ENCODE peak calls at places on chromosomes 7 and 10, in seven cellular contexts. C is uterus, P is endothelial cell of umbilical vein, S is IMR-90, X is GM12891, Z is lower leg skin, K is sigmoid colon. E is an unnamed sample.

GRCh38 chr10:13615650-13616049 is 28.9 kb downstream of the PRPF18 start:
- DNase-seq in C (no peak), P (no peak), S (no peak), X (no peak), Z (no peak), K (no peak), E (no peak)

GRCh38 chr7:23114854-23115253 is 9.3 kb downstream of the KLHL7 start:
- DNase-seq in C (no peak), P (no peak), S (peak; percentile 63), X (no peak), Z (no peak), K (no peak), E (no peak)

GRCh38 chr7:45402480-45403218 is 171.5 kb upstream of the ADCY1 start:
- DNase-seq in C (no peak), P (no peak), S (peak; percentile 31), X (no peak), Z (no peak), K (no peak), E (no peak)

GRCh38 chr10:92590623-92591549 is 2.0 kb upstream of the KIF11 start:
- DNase-seq in C (peak; percentile 46), P (peak; percentile 59), S (peak; percentile 69), X (peak; percentile 17), Z (no peak), K (no peak), E (peak; percentile 49)

GRCh38 chr7:45985902-45986301 is 64.8 kb upstream of the IGFBP3 start:
- DNase-seq in C (no peak), P (no peak), S (peak; percentile 80), X (no peak), Z (no peak), K (no peak), E (no peak)

GRCh38 chr7:128790297-128791037 is 1.3 kb upstream of the CCDC136 start:
- DNase-seq in C (no peak), P (no peak), S (no peak), X (no peak), Z (peak; percentile 85), K (no peak), E (no peak)

GRCh38 chr10:95505084-95505610 is 56.0 kb downstream of the SORBS1 start:
- DNase-seq in C (no peak), P (peak; percentile 29), S (no peak), X (no peak), Z (no peak), K (no peak), E (no peak)

GRCh38 chr7:5218564-5219360 is 28.7 kb downstream of the WIPI2 start:
- DNase-seq in C (no peak), P (peak; percentile 59), S (no peak), X (peak; percentile 83), Z (no peak), K (peak; percentile 57), E (no peak)

GRCh38 chr10:87740232-87740631 is 77.8 kb downstream of the ATAD1 start:
- DNase-seq in C (no peak), P (no peak), S (peak; percentile 85), X (no peak), Z (no peak), K (no peak), E (no peak)

GRCh38 chr7:64947252-64948000 is 43.4 kb downstream of the ZNF117 start:
- DNase-seq in C (no peak), P (no peak), S (no peak), X (no peak), Z (peak; percentile 84), K (no peak), E (no peak)

GRCh38 chr7:5528071-5528814 is 104.6 kb upstream of the TNRC18 start:
- DNase-seq in C (peak; percentile 61), P (peak; percentile 30), S (peak; percentile 36), X (no peak), Z (peak; percentile 90), K (peak; percentile 81), E (peak; percentile 35)

GRCh38 chr10:34407227-34407626 is 407.9 kb downstream of the PARD3 start:
- DNase-seq in C (no peak), P (peak; percentile 70), S (peak; percentile 64), X (no peak), Z (no peak), K (no peak), E (no peak)

GRCh38 chr7:113099284-113099919 is 12.8 kb upstream of the GPR85 start:
- DNase-seq in C (no peak), P (no peak), S (peak; percentile 17), X (no peak), Z (no peak), K (no peak), E (no peak)

GRCh38 chr7:47485640-47486435 is 96.1 kb downstream of the TNS3 start:
- DNase-seq in C (no peak), P (no peak), S (peak; percentile 45), X (no peak), Z (no peak), K (no peak), E (no peak)
- TF ChIP-seq POLR2A in C (no peak), P (no peak), S (no peak), X (no peak), Z (no peak), K (no peak), E (no peak)

GRCh38 chr10:110007701-110008517 is at the start of gene ADD3:
- DNase-seq in C (peak; percentile 97), P (peak; percentile 91), S (peak; percentile 91), X (peak; percentile 86), Z (peak; percentile 99), K (peak; percentile 98), E (peak; percentile 89)

GRCh38 chr10:110008518-110009339 is 945 bp downstream of the ADD3 start:
- DNase-seq in C (peak; percentile 38), P (peak; percentile 38), S (no peak), X (no peak), Z (no peak), K (no peak), E (no peak)

GRCh38 chr10:110006358-110007170 is 1.2 kb upstream of the ADD3 start:
- DNase-seq in C (peak; percentile 57), P (no peak), S (peak; percentile 70), X (no peak), Z (peak; percentile 93), K (peak; percentile 84), E (peak; percentile 44)

GRCh38 chr10:110005716-110006115 is 2.1 kb upstream of the ADD3 start:
- DNase-seq in C (no peak), P (no peak), S (peak; percentile 88), X (no peak), Z (no peak), K (peak; percentile 70), E (peak; percentile 18)

DNA sequence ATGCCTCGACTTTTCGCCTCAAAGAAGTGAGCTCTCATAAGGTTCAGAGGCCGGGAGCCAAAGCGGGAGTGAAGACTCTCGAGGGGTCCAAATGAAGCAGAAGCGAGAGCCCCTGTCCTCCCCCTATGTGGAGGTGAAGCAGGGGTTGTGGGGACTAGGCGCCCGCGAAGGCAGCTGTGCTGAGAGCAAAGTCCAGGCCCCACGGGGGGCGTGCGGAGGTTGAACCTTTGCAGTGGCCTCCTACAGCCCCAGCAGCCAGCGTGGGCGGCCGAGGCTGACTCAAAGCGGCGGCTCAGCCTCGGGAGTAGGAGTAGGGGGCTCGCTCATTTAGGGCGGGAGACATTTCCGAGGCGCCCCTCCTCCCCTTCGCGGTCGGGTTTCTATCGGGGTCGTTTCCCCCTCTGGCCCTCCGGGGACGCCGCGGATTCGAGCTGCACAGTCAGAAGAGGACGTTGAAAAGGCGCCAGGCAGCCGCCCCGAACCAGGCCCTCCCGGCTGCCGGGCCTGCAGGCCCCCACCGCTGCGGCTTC is 548 bp upstream of the ADD3 start:
- DNase-seq in C (no peak), P (no peak), S (peak; percentile 21), X (peak; percentile 35), Z (no peak), K (no peak), E (no peak)
- TF ChIP-seq POLR2A in C (peak; percentile 44), P (no peak), S (peak; percentile 2), X (no peak), Z (no peak), K (peak; percentile 21), E (peak; percentile 42)

GRCh38 chr7:1044189-1045037 is at the start of gene GPR146:
- DNase-seq in C (peak; percentile 99), P (peak; percentile 95), S (peak; percentile 94), X (peak; percentile 100), Z (peak; percentile 99), K (peak; percentile 99), E (peak; percentile 99)
- TF ChIP-seq POLR2A in C (peak; percentile 54), P (peak; percentile 33), S (no peak), X (no peak), Z (no peak), K (peak; percentile 59), E (peak; percentile 24)

GRCh38 chr10:3777876-3778707 is 6.9 kb downstream of the KLF6 start:
- DNase-seq in C (no peak), P (peak; percentile 42), S (peak; percentile 16), X (no peak), Z (no peak), K (no peak), E (no peak)

GRCh38 chr10:3774814-3775670 is 10.0 kb downstream of the KLF6 start:
- DNase-seq in C (peak; percentile 51), P (peak; percentile 85), S (peak; percentile 91), X (no peak), Z (no peak), K (peak; percentile 73), E (no peak)

GRCh38 chr10:3775671-3776551 is 9.1 kb downstream of the KLF6 start:
- DNase-seq in C (no peak), P (peak; percentile 65), S (peak; percentile 67), X (no peak), Z (no peak), K (peak; percentile 67), E (no peak)

GRCh38 chr10:3778708-3779108 is 6.3 kb downstream of the KLF6 start:
- DNase-seq in C (no peak), P (peak; percentile 26), S (peak; percentile 12), X (no peak), Z (no peak), K (no peak), E (no peak)

DNA sequence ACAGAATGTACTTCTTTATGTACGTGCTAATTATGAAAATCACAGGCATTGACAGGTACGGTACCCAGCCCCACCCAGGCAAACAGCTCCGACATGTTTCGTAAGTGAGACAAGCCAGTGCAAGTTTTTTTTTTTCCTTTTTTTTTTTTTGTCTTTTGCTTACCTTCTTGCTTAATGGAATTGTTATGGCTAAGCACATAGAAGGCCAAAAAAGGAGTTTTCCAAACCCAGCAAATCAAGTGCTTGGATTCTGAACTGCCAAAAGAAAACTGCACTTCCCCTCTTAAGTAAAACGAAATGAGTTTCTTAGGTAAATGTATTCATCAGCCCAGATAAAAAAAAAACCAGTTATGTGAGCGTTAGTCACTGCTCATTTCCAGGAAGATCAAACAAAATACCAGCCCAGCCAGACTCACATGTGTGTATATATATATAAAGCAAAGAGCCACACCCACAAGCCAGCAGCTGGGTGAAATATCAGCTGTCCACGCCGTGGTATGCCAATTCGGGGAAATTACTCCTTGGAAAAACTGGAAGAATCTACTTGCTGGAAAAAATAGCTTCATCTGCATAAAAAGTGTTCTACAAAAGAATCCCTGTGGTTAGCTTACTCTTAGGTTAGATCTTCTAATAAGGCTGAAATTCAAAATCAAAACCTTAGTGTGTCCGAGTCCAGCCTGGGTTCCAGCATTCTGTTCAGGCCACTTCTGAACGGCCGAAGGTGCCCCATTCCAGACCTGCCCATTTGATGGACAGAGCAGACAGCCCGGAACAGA is 8.0 kb downstream of the KLF6 start:
- DNase-seq in C (peak; percentile 59), P (peak; percentile 78), S (peak; percentile 94), X (no peak), Z (no peak), K (peak; percentile 76), E (no peak)
- TF ChIP-seq POLR2A in C (no peak), P (peak; percentile 37), S (no peak), X (peak; percentile 27), Z (no peak), K (no peak), E (no peak)